ENCODE peak calls at places on chromosomes 1 and 21, in nine cellular contexts. One of them, this sample, is unnamed. For H3K4me1, the result is how much of the 10 kb centered on the place peaks cover.

GRCh38 chr1:151486557-151486956 is 24.6 kb upstream of the CGN start:
- DNase-seq in transverse colon: no peak
- DNase-seq in HCT116: no peak
- DNase-seq in SK-N-SH: no peak
- DNase-seq in GM23338: no peak
- DNase-seq in HepG2: no peak
- DNase-seq in stomach: no peak
- DNase-seq in upper lobe of left lung: no peak
- DNase-seq in prostate gland: no peak
- DNase-seq in this sample: no peak

GRCh38 chr1:150366416-150367296 is 2.7 kb downstream of the RPRD2 start:
- DNase-seq in transverse colon: no peak
- DNase-seq in HCT116: no peak
- DNase-seq in SK-N-SH: no peak
- DNase-seq in GM23338: peak
- DNase-seq in HepG2: no peak
- DNase-seq in stomach: no peak
- DNase-seq in upper lobe of left lung: no peak
- DNase-seq in prostate gland: no peak
- DNase-seq in this sample: no peak

GRCh38 chr1:100869996-100870395 is 24.6 kb downstream of the EXTL2 start:
- DNase-seq in transverse colon: no peak
- DNase-seq in HCT116: no peak
- DNase-seq in SK-N-SH: no peak
- DNase-seq in GM23338: no peak
- DNase-seq in HepG2: no peak
- DNase-seq in stomach: no peak
- DNase-seq in upper lobe of left lung: no peak
- DNase-seq in prostate gland: no peak
- DNase-seq in this sample: no peak

GRCh38 chr1:161079436-161080110 is 9.8 kb downstream of the NECTIN4 start:
- DNase-seq in transverse colon: no peak
- DNase-seq in HCT116: no peak
- DNase-seq in SK-N-SH: no peak
- DNase-seq in GM23338: peak
- DNase-seq in HepG2: no peak
- DNase-seq in stomach: no peak
- DNase-seq in upper lobe of left lung: peak
- DNase-seq in prostate gland: no peak
- DNase-seq in this sample: no peak

GRCh38 chr1:204473415-204473965 is 21.1 kb downstream of the PIK3C2B start:
- DNase-seq in transverse colon: no peak
- DNase-seq in HCT116: no peak
- DNase-seq in SK-N-SH: no peak
- DNase-seq in GM23338: no peak
- DNase-seq in HepG2: no peak
- DNase-seq in stomach: no peak
- DNase-seq in upper lobe of left lung: no peak
- DNase-seq in prostate gland: no peak
- DNase-seq in this sample: no peak

GRCh38 chr1:41741244-41741643 is 177.5 kb downstream of the HIVEP3 start:
- DNase-seq in transverse colon: no peak
- DNase-seq in HCT116: no peak
- DNase-seq in SK-N-SH: no peak
- DNase-seq in GM23338: no peak
- DNase-seq in HepG2: no peak
- DNase-seq in stomach: no peak
- DNase-seq in upper lobe of left lung: no peak
- DNase-seq in prostate gland: no peak
- DNase-seq in this sample: no peak

GRCh38 chr1:30698401-30698981 is 24.9 kb downstream of the MATN1 start:
- DNase-seq in transverse colon: no peak
- DNase-seq in HCT116: no peak
- DNase-seq in SK-N-SH: no peak
- DNase-seq in GM23338: no peak
- DNase-seq in HepG2: no peak
- DNase-seq in stomach: no peak
- DNase-seq in upper lobe of left lung: no peak
- DNase-seq in prostate gland: no peak
- DNase-seq in this sample: no peak

GRCh38 chr1:39189592-39190041 is 14.9 kb upstream of the MACF1 start:
- DNase-seq in transverse colon: no peak
- DNase-seq in HCT116: no peak
- DNase-seq in SK-N-SH: no peak
- DNase-seq in GM23338: no peak
- DNase-seq in HepG2: peak
- DNase-seq in stomach: no peak
- DNase-seq in upper lobe of left lung: no peak
- DNase-seq in prostate gland: no peak
- DNase-seq in this sample: no peak

GRCh38 chr1:239676522-239677273 is 290.3 kb downstream of the CHRM3 start:
- DNase-seq in transverse colon: no peak
- DNase-seq in HCT116: no peak
- DNase-seq in SK-N-SH: no peak
- DNase-seq in GM23338: peak
- DNase-seq in HepG2: no peak
- DNase-seq in stomach: no peak
- DNase-seq in upper lobe of left lung: no peak
- DNase-seq in prostate gland: no peak
- DNase-seq in this sample: no peak

GRCh38 chr1:215648957-215649356 is 81.9 kb downstream of the KCTD3 start:
- DNase-seq in transverse colon: no peak
- DNase-seq in HCT116: no peak
- DNase-seq in SK-N-SH: no peak
- DNase-seq in GM23338: no peak
- DNase-seq in HepG2: no peak
- DNase-seq in stomach: no peak
- DNase-seq in upper lobe of left lung: no peak
- DNase-seq in prostate gland: no peak
- DNase-seq in this sample: no peak

DNA sequence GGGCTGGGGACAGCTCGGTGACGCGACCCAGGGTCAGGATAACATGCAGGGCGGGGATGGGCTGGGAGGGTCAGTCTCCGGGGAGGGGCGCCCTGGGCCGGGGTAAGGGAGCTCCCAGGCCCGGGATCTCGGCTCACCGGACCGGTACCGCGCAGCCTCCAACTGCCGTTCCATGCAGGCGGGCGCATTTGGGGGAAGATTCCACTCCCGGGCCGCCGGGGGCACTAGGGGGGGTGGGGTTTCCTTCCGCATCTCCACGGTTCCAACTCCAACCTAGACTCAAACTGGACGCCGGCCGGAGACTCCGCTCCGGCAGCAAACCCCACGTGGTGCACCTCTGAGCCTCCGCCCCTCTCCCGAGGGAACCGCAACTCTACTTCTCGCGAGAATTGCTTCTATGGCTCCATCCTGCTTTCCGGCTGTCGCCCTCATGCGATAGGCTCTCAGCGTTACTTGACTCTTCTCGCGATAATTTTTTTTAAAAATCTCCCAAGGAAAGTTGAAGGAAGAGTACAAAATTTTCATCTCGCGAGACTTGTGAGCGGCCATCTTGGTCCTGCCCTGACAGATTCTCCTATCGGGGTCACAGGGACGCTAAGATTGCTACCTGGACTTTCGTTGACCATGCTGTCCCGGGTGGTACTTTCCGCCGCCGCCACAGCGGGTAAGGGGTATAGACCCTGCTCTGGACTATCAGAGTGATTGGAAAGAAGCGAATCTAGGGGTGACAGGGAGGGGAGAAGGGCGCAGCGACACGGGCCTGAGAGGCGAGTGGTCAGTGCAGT is at the start of the genes ATP5PB and WDR77:
- DNase-seq in transverse colon: peak
- DNase-seq in HCT116: peak
- DNase-seq in SK-N-SH: peak
- DNase-seq in GM23338: peak
- DNase-seq in HepG2: peak
- DNase-seq in stomach: peak
- DNase-seq in upper lobe of left lung: peak
- DNase-seq in prostate gland: peak
- DNase-seq in this sample: peak
- TF ChIP-seq POLR2AphosphoS5 in transverse colon: no peak
- TF ChIP-seq POLR2AphosphoS5 in HCT116: peak
- TF ChIP-seq POLR2AphosphoS5 in SK-N-SH: peak
- TF ChIP-seq POLR2AphosphoS5 in GM23338: peak
- TF ChIP-seq POLR2AphosphoS5 in HepG2: peak
- TF ChIP-seq POLR2AphosphoS5 in stomach: peak
- TF ChIP-seq POLR2AphosphoS5 in upper lobe of left lung: peak
- TF ChIP-seq POLR2AphosphoS5 in prostate gland: peak
- TF ChIP-seq POLR2AphosphoS5 in this sample: peak

DNA sequence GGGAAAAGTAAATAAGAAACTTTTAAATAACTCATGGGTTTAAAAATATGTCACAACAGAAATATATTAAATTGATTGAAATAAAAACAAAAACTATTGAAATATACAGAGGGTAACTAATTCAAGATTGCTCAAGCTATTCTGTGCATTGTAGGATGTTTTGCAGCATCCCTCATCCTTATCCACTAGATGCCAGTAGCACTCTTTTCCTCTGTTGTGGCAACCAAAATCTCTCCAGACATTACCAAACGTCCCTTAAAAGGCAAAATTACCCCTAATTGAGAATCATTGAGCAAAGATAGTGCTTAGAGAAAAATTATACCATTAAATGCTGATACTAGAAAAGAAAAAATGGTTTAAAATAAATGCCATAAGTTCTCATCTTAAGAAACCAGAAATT is 682.6 kb downstream of the RWDD3 start:
- DNase-seq in transverse colon: no peak
- DNase-seq in HCT116: no peak
- DNase-seq in SK-N-SH: no peak
- DNase-seq in GM23338: peak
- DNase-seq in HepG2: no peak
- DNase-seq in stomach: no peak
- DNase-seq in upper lobe of left lung: no peak
- DNase-seq in prostate gland: no peak
- DNase-seq in this sample: no peak
- H3K4me1 ChIP-seq in transverse colon: under half
- H3K4me1 ChIP-seq in HCT116: under half
- H3K4me1 ChIP-seq in SK-N-SH: under half
- H3K4me1 ChIP-seq in GM23338: under half
- H3K4me1 ChIP-seq in HepG2: under half
- H3K4me1 ChIP-seq in stomach: under half
- H3K4me1 ChIP-seq in upper lobe of left lung: under half
- H3K4me1 ChIP-seq in prostate gland: under half
- H3K4me1 ChIP-seq in this sample: under half

DNA sequence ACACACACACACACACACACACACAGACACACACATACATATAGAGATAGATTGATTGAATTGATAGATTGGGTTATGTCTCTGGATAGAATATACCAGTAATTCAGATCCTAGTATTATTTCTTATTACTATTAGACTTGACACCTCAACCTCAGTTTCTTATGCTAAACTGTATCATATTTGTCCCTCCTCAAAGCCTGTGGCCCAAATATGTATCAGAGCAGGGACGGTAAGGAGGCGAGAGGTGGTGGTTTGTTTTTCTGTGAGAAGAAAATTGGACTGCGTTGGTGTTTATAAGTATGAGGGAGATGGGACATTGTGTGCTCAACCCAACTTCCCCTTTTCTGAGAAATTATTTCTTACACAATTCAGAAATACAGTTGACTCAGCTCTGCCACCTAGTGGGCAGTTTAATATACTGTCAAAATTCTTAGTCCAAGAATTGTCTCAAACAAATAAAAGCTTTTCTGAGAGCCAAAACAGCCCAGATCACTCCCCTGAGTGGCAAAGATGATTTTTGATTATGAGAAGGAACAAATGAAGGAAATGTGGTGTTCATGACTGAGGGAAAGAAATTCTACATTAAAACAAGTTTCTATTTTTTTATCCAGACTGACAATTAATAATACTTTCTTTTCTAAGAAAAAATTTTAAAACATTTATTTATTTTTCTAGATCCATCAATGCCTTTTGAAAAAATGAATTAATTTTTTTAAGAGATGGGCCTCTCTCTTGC is 10.8 kb upstream of the TXNIP start:
- DNase-seq in transverse colon: peak
- DNase-seq in HCT116: peak
- DNase-seq in SK-N-SH: peak
- DNase-seq in GM23338: peak
- DNase-seq in HepG2: peak
- DNase-seq in stomach: peak
- DNase-seq in upper lobe of left lung: no peak
- DNase-seq in prostate gland: peak
- DNase-seq in this sample: no peak
- TF ChIP-seq POLR2AphosphoS5 in transverse colon: peak
- TF ChIP-seq POLR2AphosphoS5 in HCT116: no peak
- TF ChIP-seq POLR2AphosphoS5 in SK-N-SH: no peak
- TF ChIP-seq POLR2AphosphoS5 in GM23338: no peak
- TF ChIP-seq POLR2AphosphoS5 in HepG2: no peak
- TF ChIP-seq POLR2AphosphoS5 in stomach: peak
- TF ChIP-seq POLR2AphosphoS5 in upper lobe of left lung: peak
- TF ChIP-seq POLR2AphosphoS5 in prostate gland: peak
- TF ChIP-seq POLR2AphosphoS5 in this sample: no peak

GRCh38 chr1:66271216-66271903 is 262.6 kb upstream of the SGIP1 start:
- DNase-seq in transverse colon: peak
- DNase-seq in HCT116: peak
- DNase-seq in SK-N-SH: peak
- DNase-seq in GM23338: peak
- DNase-seq in HepG2: no peak
- DNase-seq in stomach: peak
- DNase-seq in upper lobe of left lung: no peak
- DNase-seq in prostate gland: peak
- DNase-seq in this sample: peak
- H3K4me1 ChIP-seq in transverse colon: under half
- H3K4me1 ChIP-seq in HCT116: half or more
- H3K4me1 ChIP-seq in SK-N-SH: under half
- H3K4me1 ChIP-seq in GM23338: under half
- H3K4me1 ChIP-seq in HepG2: under half
- H3K4me1 ChIP-seq in stomach: half or more
- H3K4me1 ChIP-seq in upper lobe of left lung: half or more
- H3K4me1 ChIP-seq in prostate gland: under half
- H3K4me1 ChIP-seq in this sample: under half

DNA sequence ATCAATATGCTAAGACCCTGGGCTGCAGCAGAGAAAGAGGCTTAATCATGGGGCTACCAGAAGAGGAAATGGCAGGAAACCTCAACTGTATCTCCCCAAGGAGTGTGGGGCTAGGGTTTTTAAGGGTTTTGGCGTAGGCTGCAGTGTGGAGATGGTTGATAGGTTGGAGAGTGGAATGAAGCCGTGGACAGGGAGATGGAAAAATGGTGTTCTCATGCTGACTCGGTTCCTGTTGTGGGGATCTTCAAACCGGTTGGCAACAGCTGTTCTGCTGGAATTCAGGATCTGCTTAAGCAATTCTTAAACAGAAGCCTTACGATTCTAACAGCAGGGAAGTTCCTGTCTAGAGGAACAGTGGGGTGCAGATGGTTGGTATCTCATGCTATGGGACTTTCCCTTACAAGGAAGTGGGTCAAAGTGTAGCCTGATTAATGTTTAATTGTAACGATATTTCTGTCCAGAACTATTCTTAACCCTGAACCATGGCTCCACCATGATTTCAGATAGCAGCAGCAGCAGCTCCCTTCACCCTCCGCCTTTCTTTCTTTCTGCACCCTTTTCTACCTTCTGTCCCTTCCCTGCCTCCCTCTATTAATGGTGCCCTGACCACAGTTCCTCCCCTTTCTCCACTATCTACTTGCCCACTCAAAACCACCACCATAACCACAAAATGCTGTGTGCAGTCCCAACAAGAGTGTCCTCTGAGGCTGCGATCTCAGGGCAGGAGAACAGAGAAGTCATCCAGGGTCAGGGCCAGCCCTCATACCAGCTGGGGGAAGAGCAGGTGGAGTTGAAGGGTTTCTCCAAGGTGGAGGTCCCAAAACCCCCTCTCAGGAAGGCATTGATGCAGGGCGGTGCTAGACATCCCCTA is 30.8 kb downstream of the RSPH1 start:
- DNase-seq in transverse colon: peak
- DNase-seq in HCT116: no peak
- DNase-seq in SK-N-SH: no peak
- DNase-seq in GM23338: no peak
- DNase-seq in HepG2: no peak
- DNase-seq in stomach: peak
- DNase-seq in upper lobe of left lung: no peak
- DNase-seq in prostate gland: no peak
- DNase-seq in this sample: no peak
- TF ChIP-seq POLR2AphosphoS5 in transverse colon: peak
- TF ChIP-seq POLR2AphosphoS5 in HCT116: no peak
- TF ChIP-seq POLR2AphosphoS5 in SK-N-SH: no peak
- TF ChIP-seq POLR2AphosphoS5 in GM23338: no peak
- TF ChIP-seq POLR2AphosphoS5 in HepG2: no peak
- TF ChIP-seq POLR2AphosphoS5 in stomach: no peak
- TF ChIP-seq POLR2AphosphoS5 in upper lobe of left lung: no peak
- TF ChIP-seq POLR2AphosphoS5 in prostate gland: no peak
- TF ChIP-seq POLR2AphosphoS5 in this sample: no peak

This sample was measured in Panc1.